ENCODE peak calls at places on chromosomes 2 and 18, in eight cellular contexts. F, V, R, K, M, Q, N and T are unnamed samples.

GRCh38 chr2:190947139-190947538 is 66.5 kb downstream of the GLS start:
- DNase-seq in F (no peak), V (no peak), M (no peak), R (no peak), K (no peak), Q (no peak), N (no peak), T (no peak)

GRCh38 chr2:51780353-51780752 is 748.4 kb upstream of the NRXN1 start:
- DNase-seq in F (no peak), Q (no peak), R (no peak), K (no peak), V (no peak), N (no peak), M (no peak), T (peak)

GRCh38 chr2:209772316-209772715 is 684 bp downstream of the UNC80 start:
- DNase-seq in F (no peak), R (no peak), Q (no peak), M (no peak), V (no peak), K (no peak), N (no peak), T (no peak)

GRCh38 chr2:140863713-140864112 is 1267.1 kb downstream of the LRP1B start:
- DNase-seq in N (no peak), F (no peak), Q (no peak), R (no peak), V (no peak), K (no peak), M (no peak), T (no peak)

GRCh38 chr18:64002581-64002980 is 32.7 kb downstream of the SERPINB8 start:
- DNase-seq in Q (no peak), F (no peak), N (no peak), R (no peak), V (no peak), M (no peak), K (no peak), T (no peak)

GRCh38 chr2:9630001-9630749 is 622 bp downstream of the YWHAQ start:
- DNase-seq in K (peak), M (peak), N (peak), V (peak), R (peak), Q (peak), F (peak), T (peak)

GRCh38 chr2:48572797-48573196 is 42.8 kb downstream of the STON1 start:
- DNase-seq in K (no peak), R (no peak), V (no peak), Q (no peak), M (no peak), N (no peak), F (no peak), T (no peak)

GRCh38 chr18:72830109-72830508 is 37.7 kb downstream of the NETO1 start:
- DNase-seq in V (peak), K (no peak), N (no peak), F (no peak), Q (no peak), R (no peak), M (no peak), T (no peak)

GRCh38 chr2:183229386-183229785 is 105.1 kb downstream of the NUP35 start:
- DNase-seq in M (no peak), N (no peak), V (no peak), K (no peak), F (no peak), R (no peak), Q (no peak), T (no peak)

GRCh38 chr2:241924909-241925250 is 55.4 kb downstream of the RTP5 start:
- DNase-seq in N (no peak), M (no peak), V (no peak), F (no peak), R (no peak), Q (peak), K (no peak), T (no peak)

GRCh38 chr2:225091336-225091735 is 49.1 kb upstream of the DOCK10 start:
- DNase-seq in K (no peak), N (no peak), M (no peak), V (no peak), F (no peak), R (no peak), Q (no peak), T (no peak)

GRCh38 chr2:231925303-231926179 is 655 bp downstream of the NPPC start:
- DNase-seq in Q (peak), V (peak), F (peak), M (peak), N (peak), R (peak), K (peak), T (peak)

GRCh38 chr2:54557601-54558187 is 101.6 kb downstream of the SPTBN1 start:
- DNase-seq in N (peak), K (peak), M (peak), F (peak), Q (peak), R (peak), V (peak), T (peak)

GRCh38 chr2:25557179-25558036 is 116.0 kb downstream of the DTNB start:
- DNase-seq in K (no peak), F (peak), Q (no peak), R (no peak), V (no peak), M (no peak), N (no peak), T (no peak)

GRCh38 chr18:59498687-59499086 is 139.6 kb upstream of the LMAN1 start:
- DNase-seq in K (no peak), Q (no peak), V (no peak), F (no peak), R (no peak), N (no peak), M (no peak), T (no peak)

GRCh38 chr2:179861027-179861776 is at the start of gene ZNF385B:
- DNase-seq in Q (peak), V (peak), R (peak), M (no peak), F (peak), K (peak), N (peak), T (peak)

GRCh38 chr18:48159816-48160215 is 229.4 kb upstream of the SMAD2 start:
- DNase-seq in F (no peak), M (no peak), R (no peak), Q (no peak), K (no peak), V (no peak), N (no peak), T (no peak)

GRCh38 chr18:25595274-25595673 is 243.3 kb upstream of the ZNF521 start:
- DNase-seq in Q (no peak), M (no peak), R (no peak), K (no peak), N (no peak), F (no peak), V (no peak), T (no peak)

GRCh38 chr2:216700088-216700567 is 4.8 kb upstream of the IGFBP5 start:
- DNase-seq in N (no peak), V (no peak), M (no peak), K (no peak), R (no peak), F (no peak), Q (no peak), T (no peak)

GRCh38 chr2:49943944-49944803 is 789.9 kb upstream of the FSHR start:
- DNase-seq in F (no peak), K (no peak), V (no peak), Q (no peak), M (no peak), R (no peak), N (no peak), T (no peak)